ENCODE peak calls at places on chromosomes 6 and 20, in seven cellular contexts. One of them, this sample, is unnamed.
A peak's percentile ranks its signal among the peaks of the same experiment; 100 is the strongest.

GRCh38 chr20:59632426-59633113 is 28.2 kb downstream of the PHACTR3 start:
- DNase-seq in spleen: no peak
- DNase-seq in brain microvascular endothelial cell: no peak
- DNase-seq in BJ: no peak
- DNase-seq in bronchial epithelial cell: no peak
- DNase-seq in breast epithelium: no peak
- DNase-seq in thoracic aorta: no peak
- DNase-seq in this sample: peak; percentile 48

GRCh38 chr6:28657756-28658465 is 132.2 kb downstream of the GPX5 start:
- DNase-seq in spleen: no peak
- DNase-seq in brain microvascular endothelial cell: peak; percentile 53
- DNase-seq in BJ: peak; percentile 15
- DNase-seq in bronchial epithelial cell: peak; percentile 42
- DNase-seq in breast epithelium: no peak
- DNase-seq in thoracic aorta: no peak
- DNase-seq in this sample: no peak

GRCh38 chr6:52009736-52010135 is 77.7 kb downstream of the PKHD1 start:
- DNase-seq in spleen: no peak
- DNase-seq in brain microvascular endothelial cell: no peak
- DNase-seq in BJ: no peak
- DNase-seq in bronchial epithelial cell: no peak
- DNase-seq in breast epithelium: no peak
- DNase-seq in thoracic aorta: no peak
- DNase-seq in this sample: no peak

GRCh38 chr6:107082045-107082444 is 33.3 kb downstream of the BEND3 start:
- DNase-seq in spleen: no peak
- DNase-seq in brain microvascular endothelial cell: no peak
- DNase-seq in BJ: no peak
- DNase-seq in bronchial epithelial cell: peak; percentile 76
- DNase-seq in breast epithelium: no peak
- DNase-seq in thoracic aorta: no peak
- DNase-seq in this sample: no peak

GRCh38 chr20:11891081-11891826 is 26.4 kb upstream of the BTBD3 start:
- DNase-seq in spleen: peak; percentile 81
- DNase-seq in brain microvascular endothelial cell: peak; percentile 21
- DNase-seq in BJ: no peak
- DNase-seq in bronchial epithelial cell: no peak
- DNase-seq in breast epithelium: no peak
- DNase-seq in thoracic aorta: peak; percentile 5
- DNase-seq in this sample: peak; percentile 84

GRCh38 chr6:10300071-10300470 is 114.8 kb downstream of the TFAP2A start:
- DNase-seq in spleen: no peak
- DNase-seq in brain microvascular endothelial cell: no peak
- DNase-seq in BJ: no peak
- DNase-seq in bronchial epithelial cell: peak; percentile 85
- DNase-seq in breast epithelium: no peak
- DNase-seq in thoracic aorta: no peak
- DNase-seq in this sample: no peak

GRCh38 chr20:62710886-62711702 is 2.5 kb downstream of the NTSR1 start:
- DNase-seq in spleen: no peak
- DNase-seq in brain microvascular endothelial cell: no peak
- DNase-seq in BJ: no peak
- DNase-seq in bronchial epithelial cell: peak; percentile 7
- DNase-seq in breast epithelium: no peak
- DNase-seq in thoracic aorta: no peak
- DNase-seq in this sample: no peak

GRCh38 chr6:16136536-16137450 is 7.9 kb downstream of the MYLIP start:
- DNase-seq in spleen: no peak
- DNase-seq in brain microvascular endothelial cell: peak; percentile 81
- DNase-seq in BJ: peak; percentile 80
- DNase-seq in bronchial epithelial cell: peak; percentile 90
- DNase-seq in breast epithelium: no peak
- DNase-seq in thoracic aorta: no peak
- DNase-seq in this sample: no peak

DNA sequence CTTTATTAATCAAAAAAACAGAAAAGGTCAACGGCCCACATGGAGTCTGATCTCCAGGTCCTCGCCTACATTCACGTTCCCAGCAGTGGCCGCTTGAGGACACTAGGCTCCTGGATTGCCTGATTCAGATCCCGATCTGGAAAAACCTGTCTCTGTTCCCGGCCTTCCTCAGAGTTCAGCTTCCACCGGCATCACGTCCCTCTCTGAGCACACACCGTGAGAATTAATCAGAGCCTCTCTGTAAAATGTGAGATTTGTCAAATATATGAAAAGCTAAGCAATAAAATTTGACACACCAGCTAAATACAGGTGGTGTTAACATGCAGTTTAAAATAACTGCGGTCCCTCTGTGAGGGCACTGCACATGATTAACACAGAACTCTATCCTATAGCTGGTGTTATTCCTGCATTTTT is 122.8 kb upstream of the COL21A1 start:
- DNase-seq in spleen: no peak
- DNase-seq in brain microvascular endothelial cell: peak; percentile 44
- DNase-seq in BJ: no peak
- DNase-seq in bronchial epithelial cell: peak; percentile 88
- DNase-seq in breast epithelium: peak; percentile 72
- DNase-seq in thoracic aorta: peak; percentile 52
- DNase-seq in this sample: no peak
- TF ChIP-seq CTCF in spleen: no peak
- TF ChIP-seq CTCF in brain microvascular endothelial cell: peak; percentile 77
- TF ChIP-seq CTCF in BJ: peak; percentile 81
- TF ChIP-seq CTCF in bronchial epithelial cell: peak; percentile 86
- TF ChIP-seq CTCF in breast epithelium: peak; percentile 68
- TF ChIP-seq CTCF in thoracic aorta: peak; percentile 76
- TF ChIP-seq CTCF in this sample: peak; percentile 62

GRCh38 chr6:153032255-153032882 is 29.9 kb upstream of the MTRF1L start:
- DNase-seq in spleen: no peak
- DNase-seq in brain microvascular endothelial cell: no peak
- DNase-seq in BJ: peak; percentile 41
- DNase-seq in bronchial epithelial cell: peak; percentile 76
- DNase-seq in breast epithelium: no peak
- DNase-seq in thoracic aorta: no peak
- DNase-seq in this sample: no peak
- TF ChIP-seq CTCF in spleen: no peak
- TF ChIP-seq CTCF in brain microvascular endothelial cell: peak; percentile 13
- TF ChIP-seq CTCF in BJ: peak; percentile 40
- TF ChIP-seq CTCF in bronchial epithelial cell: no peak
- TF ChIP-seq CTCF in breast epithelium: peak; percentile 30
- TF ChIP-seq CTCF in thoracic aorta: peak; percentile 57
- TF ChIP-seq CTCF in this sample: peak; percentile 63

DNA sequence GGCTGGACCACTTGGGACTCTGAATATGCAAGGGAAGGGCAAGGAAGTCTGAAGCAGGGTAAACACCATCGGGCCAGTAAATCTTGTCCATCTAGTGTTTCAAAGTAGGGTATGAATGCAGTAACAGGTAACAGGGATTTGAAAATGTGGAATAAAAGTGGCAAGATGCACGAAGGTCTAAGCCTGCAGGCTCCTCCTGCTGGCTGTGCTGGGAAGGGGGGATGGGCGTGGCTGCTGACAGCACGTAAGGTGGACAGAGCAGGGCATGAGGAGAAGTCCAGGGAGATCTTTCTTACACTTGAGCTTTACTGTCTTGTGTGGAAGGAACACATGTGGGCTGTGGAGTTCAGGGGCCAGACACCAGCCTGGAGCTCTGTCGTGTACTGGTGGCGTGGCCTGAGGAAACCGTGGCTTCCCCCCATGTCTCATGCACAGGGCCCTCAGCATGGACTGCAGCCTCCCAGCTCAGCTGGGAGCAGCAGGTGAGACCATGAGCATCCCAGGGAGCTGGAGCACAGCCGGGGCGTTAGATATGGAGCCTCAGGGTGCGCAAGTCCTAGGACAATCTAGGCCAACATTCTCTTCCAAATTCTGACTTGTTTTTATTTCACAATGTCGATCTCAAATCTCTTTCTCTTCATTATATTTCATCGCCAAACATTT is 84.5 kb downstream of the SLC22A23 start:
- DNase-seq in spleen: no peak
- DNase-seq in brain microvascular endothelial cell: no peak
- DNase-seq in BJ: no peak
- DNase-seq in bronchial epithelial cell: no peak
- DNase-seq in breast epithelium: no peak
- DNase-seq in thoracic aorta: no peak
- DNase-seq in this sample: no peak
- TF ChIP-seq CTCF in spleen: no peak
- TF ChIP-seq CTCF in brain microvascular endothelial cell: peak; percentile 49
- TF ChIP-seq CTCF in BJ: no peak
- TF ChIP-seq CTCF in bronchial epithelial cell: no peak
- TF ChIP-seq CTCF in breast epithelium: no peak
- TF ChIP-seq CTCF in thoracic aorta: no peak
- TF ChIP-seq CTCF in this sample: no peak

DNA sequence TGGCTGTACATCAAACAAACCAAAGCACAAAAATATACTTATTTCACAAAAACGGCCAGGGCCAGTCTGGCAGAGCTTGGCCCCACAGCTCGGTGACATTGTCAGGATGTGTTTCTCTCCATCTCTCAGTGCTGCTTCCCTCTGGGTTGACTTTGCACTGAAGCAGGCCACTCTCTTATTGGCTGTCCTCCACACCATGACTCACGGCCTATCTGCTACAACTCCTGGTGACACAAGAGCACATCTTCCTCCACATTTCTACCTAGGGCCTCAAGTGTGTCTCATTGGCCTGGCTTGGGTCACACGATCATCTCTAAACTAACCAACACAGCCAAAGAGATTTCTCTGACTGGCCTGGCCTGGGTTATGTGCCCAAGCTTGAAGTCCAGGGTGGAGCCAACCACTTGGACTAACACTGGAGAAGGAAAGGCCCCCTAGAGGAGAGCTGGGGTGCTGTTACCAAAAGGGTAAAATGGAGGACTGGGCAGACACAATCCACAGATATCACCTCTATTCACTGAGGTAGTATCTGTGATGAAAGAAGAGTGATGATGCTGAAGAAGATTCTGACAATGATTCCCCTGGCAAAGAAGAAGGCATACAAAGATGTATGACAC is 159.8 kb upstream of the TSHZ2 start:
- DNase-seq in spleen: no peak
- DNase-seq in brain microvascular endothelial cell: no peak
- DNase-seq in BJ: no peak
- DNase-seq in bronchial epithelial cell: no peak
- DNase-seq in breast epithelium: no peak
- DNase-seq in thoracic aorta: no peak
- DNase-seq in this sample: no peak
- TF ChIP-seq CTCF in spleen: no peak
- TF ChIP-seq CTCF in brain microvascular endothelial cell: no peak
- TF ChIP-seq CTCF in BJ: no peak
- TF ChIP-seq CTCF in bronchial epithelial cell: no peak
- TF ChIP-seq CTCF in breast epithelium: no peak
- TF ChIP-seq CTCF in thoracic aorta: no peak
- TF ChIP-seq CTCF in this sample: no peak

DNA sequence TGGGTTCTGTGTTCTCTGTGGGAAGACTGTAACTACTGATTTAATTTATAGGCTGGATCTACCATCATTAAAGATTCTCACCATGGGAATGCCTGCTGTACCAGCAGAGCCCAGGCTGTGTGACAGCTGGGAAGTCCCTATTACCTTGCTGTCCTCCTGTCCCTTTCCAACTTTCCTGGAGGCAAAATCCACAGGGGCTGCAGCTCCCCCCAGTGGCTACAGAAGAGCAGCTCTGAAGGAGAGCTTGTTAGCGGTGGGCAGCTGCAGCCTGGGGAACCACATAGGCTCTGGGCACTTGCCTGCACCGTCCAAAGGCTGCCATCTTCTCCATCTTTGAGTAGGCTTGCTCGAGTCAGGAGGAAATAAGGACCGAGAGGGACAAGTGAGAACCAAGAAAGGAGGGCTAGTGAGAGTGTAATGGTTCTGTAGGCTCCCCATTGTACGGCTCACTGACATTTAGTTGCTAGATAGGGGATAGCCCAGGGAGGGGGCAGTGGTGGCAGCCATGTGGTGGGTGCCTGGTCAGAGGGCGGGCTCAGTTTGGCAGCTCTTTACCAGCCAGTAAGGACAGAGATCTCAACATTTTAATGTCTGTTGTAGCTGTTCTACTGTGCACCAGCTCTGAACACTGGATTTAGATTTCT is 155.1 kb upstream of the MLIP start:
- DNase-seq in spleen: peak; percentile 60
- DNase-seq in brain microvascular endothelial cell: peak; percentile 50
- DNase-seq in BJ: no peak
- DNase-seq in bronchial epithelial cell: peak; percentile 65
- DNase-seq in breast epithelium: peak; percentile 72
- DNase-seq in thoracic aorta: no peak
- DNase-seq in this sample: no peak
- TF ChIP-seq CTCF in spleen: peak; percentile 12
- TF ChIP-seq CTCF in brain microvascular endothelial cell: peak; percentile 95
- TF ChIP-seq CTCF in BJ: peak; percentile 94
- TF ChIP-seq CTCF in bronchial epithelial cell: peak; percentile 91
- TF ChIP-seq CTCF in breast epithelium: peak; percentile 61
- TF ChIP-seq CTCF in thoracic aorta: peak; percentile 79
- TF ChIP-seq CTCF in this sample: peak; percentile 80